ENCODE peak calls at places on chromosomes 16 and 17, in four cellular contexts. Z is neuronal stem cell, I is Caki2, U is suprapubic skin. V is an unnamed sample.

GRCh38 chr16:24163935-24164334 is 92.2 kb upstream of the CACNG3 start:
- DNase-seq in U (no peak), I (no peak), Z (no peak), V (no peak)

GRCh38 chr17:34503804-34504203 is 75.6 kb upstream of the TMEM132E start:
- DNase-seq in U (no peak), I (no peak), Z (no peak), V (no peak)

GRCh38 chr16:1612320-1613111 is at the start of gene CRAMP1:
- DNase-seq in Z (peak), U (peak), I (peak), V (peak)

GRCh38 chr17:16040710-16041251 is 41.2 kb downstream of the TTC19 start:
- DNase-seq in Z (no peak), U (no peak), I (no peak), V (peak)

GRCh38 chr16:88613911-88614817 is 24.2 kb upstream of the IL17C start:
- DNase-seq in I (no peak), U (no peak), Z (no peak), V (peak)

GRCh38 chr17:33968350-33969044 is 286.6 kb upstream of the CCL2 start:
- DNase-seq in I (no peak), U (no peak), Z (no peak), V (no peak)

GRCh38 chr16:56679813-56680212 is 2.5 kb upstream of the MT1X start:
- DNase-seq in Z (no peak), I (peak), U (no peak), V (no peak)

GRCh38 chr16:49661465-49662187 is 194.3 kb downstream of the ZNF423 start:
- DNase-seq in U (no peak), I (no peak), Z (no peak), V (peak)

GRCh38 chr16:78444-79145 is 570 bp downstream of the MPG start:
- DNase-seq in U (no peak), Z (no peak), I (no peak), V (peak)

GRCh38 chr17:520447-521167 is 168.0 kb upstream of the RPH3AL start:
- DNase-seq in Z (no peak), U (no peak), I (no peak), V (peak)

GRCh38 chr17:6005939-6006338 is 64.2 kb upstream of the WSCD1 start:
- DNase-seq in Z (no peak), I (no peak), U (no peak), V (no peak)

GRCh38 chr17:72370819-72371218 is 250.0 kb downstream of the SOX9 start:
- DNase-seq in U (no peak), Z (no peak), I (peak), V (peak)

GRCh38 chr17:28737770-28738679 is 5.8 kb upstream of the TRAF4 start:
- DNase-seq in U (no peak), Z (no peak), I (peak), V (no peak)

GRCh38 chr17:75707096-75707720 is 14.1 kb upstream of the ITGB4 start:
- DNase-seq in U (peak), Z (no peak), I (peak), V (no peak)

GRCh38 chr16:64455275-64455674 is 666.6 kb downstream of the CDH11 start:
- DNase-seq in U (no peak), I (peak), Z (no peak), V (peak)

GRCh38 chr17:64262422-64263260 is at the start of gene TEX2:
- DNase-seq in I (peak), U (peak), Z (no peak), V (peak)

GRCh38 chr17:63137163-63137562 is 171.1 kb downstream of the TANC2 start:
- DNase-seq in Z (no peak), U (no peak), I (no peak), V (no peak)

GRCh38 chr16:3623642-3624041 is 12.2 kb upstream of the SLX4 start:
- DNase-seq in Z (no peak), I (no peak), U (no peak), V (no peak)

GRCh38 chr16:301235-301634 is 18.3 kb downstream of the PDIA2 start:
- DNase-seq in Z (no peak), I (no peak), U (no peak), V (no peak)

GRCh38 chr16:59192551-59193199 is 458.6 kb upstream of the GOT2 start:
- DNase-seq in Z (peak), I (peak), U (no peak), V (peak)

GRCh38 chr17:55187371-55187770 is 77.4 kb upstream of the HLF start:
- DNase-seq in I (no peak), Z (no peak), U (no peak), V (no peak)

GRCh38 chr17:81031571-81032550 is 3.1 kb upstream of the BAIAP2 start:
- DNase-seq in I (no peak), Z (no peak), U (peak), V (no peak)

GRCh38 chr16:48358419-48358818 is 26.8 kb downstream of the SIAH1 start:
- DNase-seq in U (no peak), I (no peak), Z (no peak), V (no peak)

GRCh38 chr16:2855536-2855935 is 2.4 kb downstream of the PRSS22 start:
- DNase-seq in Z (no peak), U (no peak), I (no peak), V (no peak)

GRCh38 chr17:7997186-7997585 is 5.2 kb upstream of the GUCY2D start:
- DNase-seq in I (no peak), U (no peak), Z (no peak), V (peak)

GRCh38 chr17:29032067-29032551 is 10.8 kb upstream of the PIPOX start:
- DNase-seq in Z (no peak), I (no peak), U (no peak), V (no peak)

GRCh38 chr16:26569793-26570192 is 496.9 kb upstream of the C16orf82 start:
- DNase-seq in U (no peak), I (peak), Z (peak), V (no peak)

GRCh38 chr17:83122834-83123233 is 43.4 kb downstream of the METRNL start:
- DNase-seq in U (peak), Z (no peak), I (no peak), V (no peak)